ENCODE peak calls at places on chromosomes 13 and 19, in nine cellular contexts. One of them, this sample, is unnamed.

GRCh38 chr13:87999141-87999765 is 328.1 kb downstream of the SLITRK5 start:
- DNase-seq in activated B cell treated with CpG ODN at 0.5 μM for 24 hours: no peak
- DNase-seq in A549: no peak
- DNase-seq in GDM1: no peak
- DNase-seq in non-pigmented ciliary epithelial cell: no peak
- DNase-seq in amniotic stem cell: no peak
- DNase-seq in stimulated activated CD4-positive, alpha-beta T cell treated with anti-CD3 and anti-CD28 coated beads, TNF-alpha, amount 100 ng/mL, for 4 hours: no peak
- DNase-seq in T-cell: no peak
- DNase-seq in ureter: no peak
- DNase-seq in this sample: no peak

GRCh38 chr13:27005556-27005955 is 166.1 kb downstream of the USP12 start:
- DNase-seq in activated B cell treated with CpG ODN at 0.5 μM for 24 hours: no peak
- DNase-seq in T-cell: no peak
- DNase-seq in non-pigmented ciliary epithelial cell: no peak
- DNase-seq in ureter: no peak
- DNase-seq in stimulated activated CD4-positive, alpha-beta T cell treated with anti-CD3 and anti-CD28 coated beads, TNF-alpha, amount 100 ng/mL, for 4 hours: no peak
- DNase-seq in A549: no peak
- DNase-seq in amniotic stem cell: no peak
- DNase-seq in GDM1: peak; percentile 61
- DNase-seq in this sample: no peak

GRCh38 chr19:22605275-22606211 is 28.6 kb upstream of the ZNF492 start:
- DNase-seq in T-cell: no peak
- DNase-seq in GDM1: no peak
- DNase-seq in stimulated activated CD4-positive, alpha-beta T cell treated with anti-CD3 and anti-CD28 coated beads, TNF-alpha, amount 100 ng/mL, for 4 hours: no peak
- DNase-seq in amniotic stem cell: no peak
- DNase-seq in activated B cell treated with CpG ODN at 0.5 μM for 24 hours: no peak
- DNase-seq in ureter: no peak
- DNase-seq in A549: no peak
- DNase-seq in non-pigmented ciliary epithelial cell: no peak
- DNase-seq in this sample: no peak

GRCh38 chr13:66845393-66845792 is 384.7 kb downstream of the PCDH9 start:
- DNase-seq in T-cell: no peak
- DNase-seq in GDM1: no peak
- DNase-seq in ureter: no peak
- DNase-seq in activated B cell treated with CpG ODN at 0.5 μM for 24 hours: no peak
- DNase-seq in stimulated activated CD4-positive, alpha-beta T cell treated with anti-CD3 and anti-CD28 coated beads, TNF-alpha, amount 100 ng/mL, for 4 hours: no peak
- DNase-seq in amniotic stem cell: no peak
- DNase-seq in non-pigmented ciliary epithelial cell: no peak
- DNase-seq in A549: no peak
- DNase-seq in this sample: peak; percentile 65

GRCh38 chr13:92355213-92355612 is 871.4 kb upstream of the GPC6 start:
- DNase-seq in ureter: no peak
- DNase-seq in amniotic stem cell: no peak
- DNase-seq in T-cell: no peak
- DNase-seq in stimulated activated CD4-positive, alpha-beta T cell treated with anti-CD3 and anti-CD28 coated beads, TNF-alpha, amount 100 ng/mL, for 4 hours: no peak
- DNase-seq in GDM1: peak; percentile 28
- DNase-seq in non-pigmented ciliary epithelial cell: peak; percentile 6
- DNase-seq in activated B cell treated with CpG ODN at 0.5 μM for 24 hours: no peak
- DNase-seq in A549: no peak
- DNase-seq in this sample: no peak

GRCh38 chr19:50835785-50836542 is 2.6 kb upstream of the KLK15 start:
- DNase-seq in stimulated activated CD4-positive, alpha-beta T cell treated with anti-CD3 and anti-CD28 coated beads, TNF-alpha, amount 100 ng/mL, for 4 hours: peak; percentile 43
- DNase-seq in A549: peak; percentile 95
- DNase-seq in non-pigmented ciliary epithelial cell: peak; percentile 8
- DNase-seq in ureter: peak; percentile 70
- DNase-seq in T-cell: peak; percentile 6
- DNase-seq in activated B cell treated with CpG ODN at 0.5 μM for 24 hours: peak; percentile 80
- DNase-seq in amniotic stem cell: no peak
- DNase-seq in GDM1: peak; percentile 24
- DNase-seq in this sample: peak; percentile 61

GRCh38 chr19:55653651-55654322 is 1.0 kb upstream of the U2AF2 start:
- DNase-seq in GDM1: peak; percentile 96
- DNase-seq in stimulated activated CD4-positive, alpha-beta T cell treated with anti-CD3 and anti-CD28 coated beads, TNF-alpha, amount 100 ng/mL, for 4 hours: peak; percentile 99
- DNase-seq in non-pigmented ciliary epithelial cell: peak; percentile 89
- DNase-seq in T-cell: peak; percentile 98
- DNase-seq in A549: peak; percentile 98
- DNase-seq in activated B cell treated with CpG ODN at 0.5 μM for 24 hours: peak; percentile 95
- DNase-seq in ureter: peak; percentile 98
- DNase-seq in amniotic stem cell: peak; percentile 95
- DNase-seq in this sample: peak; percentile 98

GRCh38 chr13:112351825-112352224 is 24.3 kb upstream of the SPACA7 start:
- DNase-seq in non-pigmented ciliary epithelial cell: no peak
- DNase-seq in ureter: no peak
- DNase-seq in T-cell: no peak
- DNase-seq in stimulated activated CD4-positive, alpha-beta T cell treated with anti-CD3 and anti-CD28 coated beads, TNF-alpha, amount 100 ng/mL, for 4 hours: no peak
- DNase-seq in activated B cell treated with CpG ODN at 0.5 μM for 24 hours: no peak
- DNase-seq in GDM1: no peak
- DNase-seq in A549: no peak
- DNase-seq in amniotic stem cell: no peak
- DNase-seq in this sample: no peak

GRCh38 chr13:53439439-53440225 is 411.0 kb downstream of the OLFM4 start:
- DNase-seq in A549: no peak
- DNase-seq in non-pigmented ciliary epithelial cell: no peak
- DNase-seq in T-cell: no peak
- DNase-seq in stimulated activated CD4-positive, alpha-beta T cell treated with anti-CD3 and anti-CD28 coated beads, TNF-alpha, amount 100 ng/mL, for 4 hours: no peak
- DNase-seq in activated B cell treated with CpG ODN at 0.5 μM for 24 hours: no peak
- DNase-seq in amniotic stem cell: no peak
- DNase-seq in ureter: no peak
- DNase-seq in GDM1: no peak
- DNase-seq in this sample: peak; percentile 54

GRCh38 chr13:109989155-109989554 is 202.8 kb upstream of the IRS2 start:
- DNase-seq in ureter: no peak
- DNase-seq in amniotic stem cell: no peak
- DNase-seq in activated B cell treated with CpG ODN at 0.5 μM for 24 hours: no peak
- DNase-seq in non-pigmented ciliary epithelial cell: no peak
- DNase-seq in T-cell: no peak
- DNase-seq in stimulated activated CD4-positive, alpha-beta T cell treated with anti-CD3 and anti-CD28 coated beads, TNF-alpha, amount 100 ng/mL, for 4 hours: no peak
- DNase-seq in A549: no peak
- DNase-seq in GDM1: no peak
- DNase-seq in this sample: no peak

GRCh38 chr19:42089772-42090171 is 13.8 kb downstream of the ZNF574 start:
- DNase-seq in amniotic stem cell: no peak
- DNase-seq in A549: no peak
- DNase-seq in ureter: no peak
- DNase-seq in activated B cell treated with CpG ODN at 0.5 μM for 24 hours: no peak
- DNase-seq in stimulated activated CD4-positive, alpha-beta T cell treated with anti-CD3 and anti-CD28 coated beads, TNF-alpha, amount 100 ng/mL, for 4 hours: no peak
- DNase-seq in non-pigmented ciliary epithelial cell: no peak
- DNase-seq in GDM1: no peak
- DNase-seq in T-cell: no peak
- DNase-seq in this sample: no peak

GRCh38 chr13:80029170-80029569 is 311.8 kb downstream of the SPRY2 start:
- DNase-seq in ureter: no peak
- DNase-seq in activated B cell treated with CpG ODN at 0.5 μM for 24 hours: no peak
- DNase-seq in T-cell: no peak
- DNase-seq in stimulated activated CD4-positive, alpha-beta T cell treated with anti-CD3 and anti-CD28 coated beads, TNF-alpha, amount 100 ng/mL, for 4 hours: no peak
- DNase-seq in non-pigmented ciliary epithelial cell: no peak
- DNase-seq in amniotic stem cell: no peak
- DNase-seq in GDM1: no peak
- DNase-seq in A549: no peak
- DNase-seq in this sample: no peak

GRCh38 chr19:56309511-56310185 is 5.0 kb downstream of the ZSCAN5A start:
- DNase-seq in ureter: no peak
- DNase-seq in GDM1: peak; percentile 48
- DNase-seq in activated B cell treated with CpG ODN at 0.5 μM for 24 hours: peak; percentile 44
- DNase-seq in T-cell: peak; percentile 30
- DNase-seq in amniotic stem cell: no peak
- DNase-seq in non-pigmented ciliary epithelial cell: no peak
- DNase-seq in stimulated activated CD4-positive, alpha-beta T cell treated with anti-CD3 and anti-CD28 coated beads, TNF-alpha, amount 100 ng/mL, for 4 hours: peak; percentile 22
- DNase-seq in A549: no peak
- DNase-seq in this sample: peak; percentile 47

GRCh38 chr19:39192846-39193245 is 3.9 kb upstream of the NCCRP1 start:
- DNase-seq in T-cell: no peak
- DNase-seq in activated B cell treated with CpG ODN at 0.5 μM for 24 hours: no peak
- DNase-seq in A549: no peak
- DNase-seq in amniotic stem cell: no peak
- DNase-seq in non-pigmented ciliary epithelial cell: no peak
- DNase-seq in GDM1: no peak
- DNase-seq in stimulated activated CD4-positive, alpha-beta T cell treated with anti-CD3 and anti-CD28 coated beads, TNF-alpha, amount 100 ng/mL, for 4 hours: no peak
- DNase-seq in ureter: no peak
- DNase-seq in this sample: no peak

GRCh38 chr13:31476266-31476665 is 263.1 kb upstream of the RXFP2 start:
- DNase-seq in amniotic stem cell: peak; percentile 78
- DNase-seq in GDM1: no peak
- DNase-seq in ureter: no peak
- DNase-seq in non-pigmented ciliary epithelial cell: peak; percentile 88
- DNase-seq in stimulated activated CD4-positive, alpha-beta T cell treated with anti-CD3 and anti-CD28 coated beads, TNF-alpha, amount 100 ng/mL, for 4 hours: no peak
- DNase-seq in A549: no peak
- DNase-seq in T-cell: no peak
- DNase-seq in activated B cell treated with CpG ODN at 0.5 μM for 24 hours: no peak
- DNase-seq in this sample: no peak

GRCh38 chr19:3668331-3669133 is 31.7 kb downstream of the PIP5K1C start:
- DNase-seq in stimulated activated CD4-positive, alpha-beta T cell treated with anti-CD3 and anti-CD28 coated beads, TNF-alpha, amount 100 ng/mL, for 4 hours: no peak
- DNase-seq in GDM1: no peak
- DNase-seq in T-cell: no peak
- DNase-seq in activated B cell treated with CpG ODN at 0.5 μM for 24 hours: no peak
- DNase-seq in non-pigmented ciliary epithelial cell: no peak
- DNase-seq in amniotic stem cell: no peak
- DNase-seq in ureter: no peak
- DNase-seq in A549: no peak
- DNase-seq in this sample: no peak

GRCh38 chr19:10836478-10837325 is 690 bp upstream of the TMED1 start:
- DNase-seq in GDM1: peak; percentile 82
- DNase-seq in T-cell: peak; percentile 61
- DNase-seq in non-pigmented ciliary epithelial cell: no peak
- DNase-seq in ureter: peak; percentile 85
- DNase-seq in stimulated activated CD4-positive, alpha-beta T cell treated with anti-CD3 and anti-CD28 coated beads, TNF-alpha, amount 100 ng/mL, for 4 hours: peak; percentile 69
- DNase-seq in A549: peak; percentile 76
- DNase-seq in activated B cell treated with CpG ODN at 0.5 μM for 24 hours: no peak
- DNase-seq in amniotic stem cell: peak; percentile 64
- DNase-seq in this sample: peak; percentile 89

GRCh38 chr19:31539386-31539785 is 190.2 kb upstream of the TSHZ3 start:
- DNase-seq in ureter: no peak
- DNase-seq in amniotic stem cell: no peak
- DNase-seq in GDM1: no peak
- DNase-seq in stimulated activated CD4-positive, alpha-beta T cell treated with anti-CD3 and anti-CD28 coated beads, TNF-alpha, amount 100 ng/mL, for 4 hours: no peak
- DNase-seq in activated B cell treated with CpG ODN at 0.5 μM for 24 hours: no peak
- DNase-seq in non-pigmented ciliary epithelial cell: no peak
- DNase-seq in A549: no peak
- DNase-seq in T-cell: no peak
- DNase-seq in this sample: no peak

GRCh38 chr13:102203718-102204117 is 198.1 kb downstream of the FGF14 start:
- DNase-seq in GDM1: no peak
- DNase-seq in A549: no peak
- DNase-seq in activated B cell treated with CpG ODN at 0.5 μM for 24 hours: no peak
- DNase-seq in amniotic stem cell: no peak
- DNase-seq in ureter: no peak
- DNase-seq in non-pigmented ciliary epithelial cell: no peak
- DNase-seq in T-cell: no peak
- DNase-seq in stimulated activated CD4-positive, alpha-beta T cell treated with anti-CD3 and anti-CD28 coated beads, TNF-alpha, amount 100 ng/mL, for 4 hours: no peak
- DNase-seq in this sample: no peak

GRCh38 chr19:35107541-35107939 is 8.1 kb upstream of the FXYD3 start:
- DNase-seq in non-pigmented ciliary epithelial cell: no peak
- DNase-seq in amniotic stem cell: no peak
- DNase-seq in activated B cell treated with CpG ODN at 0.5 μM for 24 hours: no peak
- DNase-seq in T-cell: no peak
- DNase-seq in GDM1: no peak
- DNase-seq in stimulated activated CD4-positive, alpha-beta T cell treated with anti-CD3 and anti-CD28 coated beads, TNF-alpha, amount 100 ng/mL, for 4 hours: no peak
- DNase-seq in A549: no peak
- DNase-seq in ureter: no peak
- DNase-seq in this sample: no peak

This sample was measured in left lung.